ENCODE peak calls at places on chromosomes 1 and 21, in seven cellular contexts. Q is HS-5, O is ureter, R is HepG2, U is left kidney, V is Caco-2, D is DMS153. B is an unnamed sample.

GRCh38 chr21:36909901-36910561 is 56.4 kb downstream of the HLCS start:
- DNase-seq in Q (peak; percentile 97), O (no peak), R (peak; percentile 21), U (no peak), V (peak; percentile 59), D (no peak), B (peak; percentile 26)

GRCh38 chr1:164753521-164754077 is 194.6 kb downstream of the PBX1 start:
- DNase-seq in Q (no peak), O (no peak), R (no peak), U (no peak), V (no peak), D (no peak), B (no peak)

GRCh38 chr1:172397221-172397620 is 23.3 kb upstream of the C1orf105 start:
- DNase-seq in Q (no peak), O (no peak), R (no peak), U (no peak), V (no peak), D (no peak), B (no peak)

GRCh38 chr1:204398197-204399125 is 13.2 kb downstream of the PPP1R15B start:
- DNase-seq in Q (no peak), O (peak; percentile 81), R (peak; percentile 94), U (peak; percentile 94), V (peak; percentile 91), D (peak; percentile 91), B (no peak)

GRCh38 chr1:156102634-156103511 is 11.6 kb upstream of the LMNA start:
- DNase-seq in Q (no peak), O (no peak), R (peak; percentile 45), U (no peak), V (no peak), D (peak; percentile 27), B (peak; percentile 93)

GRCh38 chr1:10793129-10793651 is 3.3 kb downstream of the CASZ1 start:
- DNase-seq in Q (no peak), O (no peak), R (no peak), U (peak; percentile 60), V (no peak), D (peak; percentile 53), B (no peak)

GRCh38 chr1:20896824-20897223 is 109.7 kb upstream of the HP1BP3 start:
- DNase-seq in Q (no peak), O (no peak), R (peak; percentile 92), U (peak; percentile 24), V (peak; percentile 47), D (peak; percentile 66), B (no peak)

GRCh38 chr1:11515403-11516300 is 36.7 kb downstream of the DISP3 start:
- DNase-seq in Q (no peak), O (no peak), R (no peak), U (no peak), V (no peak), D (no peak), B (no peak)

GRCh38 chr1:231806623-231807470 is 180.3 kb downstream of the DISC1 start:
- DNase-seq in Q (no peak), O (peak; percentile 59), R (peak; percentile 46), U (peak; percentile 78), V (peak; percentile 58), D (peak; percentile 65), B (no peak)

GRCh38 chr1:169877800-169878491 is 15.8 kb downstream of the SCYL3 start:
- DNase-seq in Q (peak; percentile 25), O (no peak), R (no peak), U (no peak), V (no peak), D (no peak), B (no peak)

B was measured in lower leg skin.